ENCODE peak calls at places on chromosomes 11 and 22, in seven cellular contexts. F is CD4-positive, CD25-positive, alpha-beta regulatory T cell; S is heart right ventricle; K is HCT116; Y is tibial artery; B is left ventricle myocardium inferior; R is tibial nerve. N is an unnamed sample. For H3K36me3 and H3K4me1, the result is how much of the 10 kb centered on the place peaks cover.

GRCh38 chr11:90343670-90344069 is 120.8 kb upstream of the CHORDC1 start:
- DNase-seq in S (no peak), F (no peak), K (no peak), R (no peak), Y (no peak), B (no peak), N (no peak)

GRCh38 chr11:31366795-31367194 is 2.7 kb downstream of the DCDC1 start:
- DNase-seq in F (no peak), K (no peak), R (no peak), Y (no peak), S (no peak), B (no peak), N (no peak)

GRCh38 chr11:45158891-45159605 is 12.6 kb downstream of the PRDM11 start:
- DNase-seq in Y (peak), R (no peak), F (no peak), B (no peak), K (no peak), S (peak), N (no peak)

GRCh38 chr11:86577663-86578636 is 94.5 kb downstream of the ME3 start:
- DNase-seq in S (peak), F (no peak), K (peak), B (peak), Y (peak), R (peak), N (peak)

GRCh38 chr11:85694385-85694980 is 8.5 kb upstream of the CCDC89 start:
- DNase-seq in S (no peak), B (no peak), F (no peak), K (peak), Y (no peak), R (no peak), N (no peak)

GRCh38 chr11:14852571-14853177 is 39.4 kb downstream of the CYP2R1 start:
- DNase-seq in F (no peak), Y (no peak), R (no peak), B (no peak), K (peak), S (no peak), N (no peak)

GRCh38 chr11:72575533-72576170 is 98.6 kb downstream of the PDE2A start:
- DNase-seq in B (no peak), K (no peak), F (no peak), Y (peak), R (no peak), S (no peak), N (no peak)

GRCh38 chr11:82988936-82989627 is 82.6 kb downstream of the RAB30 start:
- DNase-seq in B (no peak), R (no peak), K (no peak), S (no peak), Y (no peak), F (no peak), N (no peak)

GRCh38 chr22:39530692-39531331 is 1.7 kb downstream of the RPS19BP1 start:
- DNase-seq in Y (no peak), S (no peak), R (no peak), F (no peak), K (no peak), B (no peak), N (no peak)

GRCh38 chr22:43798492-43798891 is 13.6 kb downstream of the EFCAB6 start:
- DNase-seq in Y (no peak), R (no peak), B (no peak), F (no peak), S (no peak), K (no peak), N (no peak)

GRCh38 chr11:35272391-35272821 is 133.4 kb downstream of the CD44 start:
- DNase-seq in K (no peak), R (no peak), Y (no peak), F (no peak), B (no peak), S (no peak), N (no peak)

GRCh38 chr11:12523180-12523924 is 146.0 kb downstream of the PARVA start:
- DNase-seq in F (no peak), R (no peak), K (no peak), B (no peak), S (no peak), Y (peak), N (no peak)

GRCh38 chr11:120098503-120099054 is 39.3 kb downstream of the TRIM29 start:
- DNase-seq in R (no peak), K (no peak), B (no peak), Y (no peak), F (no peak), S (no peak), N (peak)

GRCh38 chr22:38155703-38156102 is 25.9 kb downstream of the PLA2G6 start:
- DNase-seq in F (no peak), S (no peak), R (no peak), K (no peak), Y (no peak), B (no peak), N (no peak)

GRCh38 chr11:46375392-46376101 is 5.9 kb upstream of the MDK start:
- DNase-seq in B (no peak), Y (no peak), S (peak), F (no peak), R (no peak), K (no peak), N (no peak)

GRCh38 chr11:119907934-119908760 is 179.1 kb upstream of the NECTIN1 start:
- DNase-seq in K (no peak), R (no peak), B (no peak), Y (no peak), F (no peak), S (no peak), N (no peak)

GRCh38 chr11:20596629-20597129 is 2.7 kb upstream of the SLC6A5 start:
- DNase-seq in F (no peak), Y (no peak), S (no peak), K (no peak), B (no peak), R (no peak), N (no peak)

GRCh38 chr11:71420455-71421241 is 27.5 kb downstream of the DHCR7 start:
- DNase-seq in R (no peak), B (no peak), F (no peak), K (peak), S (no peak), Y (no peak), N (no peak)

GRCh38 chr11:17563961-17564686 is 17.1 kb downstream of the OTOG start:
- DNase-seq in F (no peak), R (no peak), K (no peak), S (no peak), Y (no peak), B (no peak), N (no peak)

DNA sequence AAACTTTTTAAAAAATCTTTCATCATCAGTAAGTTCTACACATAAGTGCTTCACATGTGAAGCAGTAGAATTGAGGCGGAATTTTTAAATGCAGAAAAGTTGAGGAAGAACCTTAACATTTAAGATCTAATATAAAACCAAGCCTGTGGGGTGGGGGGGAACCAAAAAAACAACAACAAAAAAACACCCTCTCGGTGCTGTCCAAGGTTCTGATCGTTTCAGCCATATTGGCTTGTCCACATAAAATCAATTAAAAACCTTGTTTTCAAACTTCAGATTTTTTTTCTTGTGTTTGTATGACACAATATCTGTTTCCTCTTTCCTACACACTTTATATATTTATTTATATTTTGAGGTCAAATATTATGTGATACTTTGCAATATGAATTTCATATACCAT is 130.0 kb downstream of the WNT7B start:
- DNase-seq in F (no peak), S (no peak), R (no peak), Y (no peak), B (no peak), K (no peak), N (no peak)
- H3K36me3 ChIP-seq in F (half or more), S (under half), R (under half), Y (under half), B (under half), K (under half), N (under half)

GRCh38 chr11:65260756-65261590 is 789 bp upstream of the POLA2 start:
- DNase-seq in B (no peak), R (no peak), Y (no peak), S (no peak), K (no peak), F (no peak), N (no peak)
- H3K4me1 ChIP-seq in B (under half), R (under half), Y (under half), S (under half), K (under half), F (under half), N (under half)

GRCh38 chr11:63920870-63921417 is 4.0 kb upstream of the RCOR2 start:
- DNase-seq in B (no peak), Y (no peak), S (no peak), F (no peak), R (no peak), K (no peak), N (no peak)
- H3K27ac ChIP-seq in B (peak), Y (peak), S (peak), F (no peak), R (peak), K (peak), N (no peak)

DNA sequence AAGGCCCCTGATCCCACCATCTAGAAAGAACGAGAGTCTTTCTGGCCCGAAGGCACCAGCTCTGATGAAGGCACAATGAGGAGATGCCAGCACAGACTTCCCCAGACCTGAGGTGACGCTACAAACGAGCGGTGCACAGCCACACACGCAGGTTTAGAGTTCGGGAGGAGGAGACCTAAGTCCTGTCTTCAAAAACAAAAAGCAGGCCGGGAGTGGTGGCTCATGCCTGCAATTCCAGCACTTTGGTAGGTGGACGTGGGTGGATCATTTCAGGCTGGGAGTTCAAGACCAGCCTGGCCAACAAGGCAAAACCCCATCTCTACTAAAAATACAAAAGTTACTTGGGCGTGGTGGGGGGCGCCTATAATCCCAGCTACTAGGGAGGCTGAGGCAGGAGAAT is 9.5 kb downstream of the LTO1 start:
- DNase-seq in Y (peak), R (no peak), K (no peak), S (no peak), B (no peak), F (no peak), N (peak)
- H3K36me3 ChIP-seq in Y (under half), R (under half), K (under half), S (under half), B (half or more), F (half or more), N (under half)

DNA sequence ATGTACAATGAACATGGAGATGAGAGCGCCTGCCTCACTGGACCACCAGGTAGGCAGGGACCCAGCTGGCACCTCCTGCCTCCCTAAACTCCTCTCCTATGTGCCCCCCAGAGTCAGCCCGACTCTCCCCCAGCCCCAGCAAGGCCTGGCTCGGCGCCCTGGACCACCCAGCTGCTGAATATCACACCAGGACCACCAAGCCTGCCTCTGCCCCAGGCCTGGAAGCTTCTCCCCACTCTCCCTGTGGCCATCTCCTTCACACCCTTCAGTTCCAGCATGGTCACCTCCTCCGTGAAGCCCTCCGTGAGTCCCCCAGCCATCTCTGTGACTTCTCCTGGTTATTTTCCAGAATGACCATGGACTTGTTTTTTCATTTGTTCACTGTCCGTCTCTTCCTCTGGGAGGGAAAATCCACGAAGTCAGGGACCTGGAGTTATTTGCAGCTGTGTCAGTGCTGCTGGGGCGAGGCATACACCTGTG is 6.4 kb upstream of the LSP1 start:
- DNase-seq in F (no peak), S (peak), K (no peak), B (no peak), Y (no peak), R (no peak), N (no peak)
- H3K4me1 ChIP-seq in F (half or more), S (under half), K (under half), B (under half), Y (under half), R (under half), N (under half)

N was measured in aorta.